ENCODE peak calls at places on chromosomes 16 and 17, in five cellular contexts. X is A549, B is GM12878, H is K562, Z is HepG2. R is an unnamed sample.

GRCh38 chr17:40354191-40355122 is 10.1 kb downstream of the GJD3 start:
- DNase-seq in B (no peak), Z (no peak), X (no peak), H (no peak), R (no peak)

GRCh38 chr16:71564377-71564967 is 12.4 kb downstream of the TAT start:
- DNase-seq in Z (no peak), B (no peak), H (no peak), X (no peak), R (no peak)

GRCh38 chr17:77591231-77591785 is 367.2 kb upstream of the TNRC6C start:
- DNase-seq in X (no peak), Z (no peak), H (no peak), B (no peak), R (no peak)

GRCh38 chr17:48498168-48498840 is 32.5 kb downstream of the HOXB1 start:
- DNase-seq in B (no peak), Z (no peak), X (no peak), H (no peak), R (no peak)

GRCh38 chr16:8972843-8973586 is 9.3 kb upstream of the USP7 start:
- DNase-seq in X (no peak), H (no peak), B (no peak), Z (no peak), R (no peak)

GRCh38 chr16:86566966-86567700 is 504 bp downstream of the FOXC2 start:
- DNase-seq in X (no peak), B (no peak), Z (no peak), H (no peak), R (peak)

GRCh38 chr17:21548236-21548635 is 144.1 kb upstream of the KCNJ18 start:
- DNase-seq in Z (no peak), B (no peak), X (no peak), H (no peak), R (no peak)

GRCh38 chr16:56848056-56848936 is 16.7 kb upstream of the SLC12A3 start:
- DNase-seq in Z (no peak), X (no peak), B (no peak), H (peak), R (peak)

GRCh38 chr17:57466042-57466471 is 209.7 kb downstream of the MSI2 start:
- DNase-seq in Z (no peak), X (no peak), H (no peak), B (no peak), R (no peak)

GRCh38 chr16:84751947-84752346 is 52.1 kb downstream of the USP10 start:
- DNase-seq in X (no peak), H (no peak), Z (no peak), B (peak), R (peak)

GRCh38 chr16:81432899-81433560 is 11.6 kb upstream of the CMIP start:
- DNase-seq in Z (no peak), B (no peak), H (no peak), X (no peak), R (no peak)

GRCh38 chr16:47634126-47634525 is 173.0 kb downstream of the PHKB start:
- DNase-seq in Z (peak), H (no peak), B (no peak), X (no peak), R (no peak)

GRCh38 chr17:42182927-42183734 is 2.1 kb downstream of the HCRT start:
- DNase-seq in X (peak), B (no peak), Z (peak), H (peak), R (peak)

GRCh38 chr16:11161974-11162373 is 94.0 kb downstream of the SOCS1 start:
- DNase-seq in B (no peak), X (no peak), H (no peak), Z (no peak), R (no peak)

GRCh38 chr17:75034236-75034908 is 12.4 kb downstream of the ATP5PD start:
- DNase-seq in H (peak), X (peak), Z (peak), B (peak), R (peak)

GRCh38 chr16:57071840-57072541 is 20.4 kb upstream of the CPNE2 start:
- DNase-seq in X (no peak), H (no peak), B (no peak), Z (no peak), R (peak)

GRCh38 chr17:50550661-50551432 is 3.9 kb downstream of the SPATA20 start:
- DNase-seq in B (no peak), H (peak), Z (peak), X (peak), R (peak)

GRCh38 chr16:85202051-85202601 is 89.9 kb upstream of the CIBAR2 start:
- DNase-seq in H (no peak), X (no peak), B (no peak), Z (no peak), R (no peak)

GRCh38 chr17:62995377-62995885 is 29.4 kb downstream of the TANC2 start:
- DNase-seq in B (no peak), Z (peak), X (peak), H (peak), R (peak)

GRCh38 chr17:6756425-6757012 is 673 bp downstream of the XAF1 start:
- DNase-seq in X (no peak), B (no peak), Z (no peak), H (no peak), R (no peak)

GRCh38 chr16:14302031-14302398 is 230.9 kb downstream of the MRTFB start:
- DNase-seq in B (no peak), X (peak), H (peak), Z (peak), R (peak)

GRCh38 chr16:20002936-20003335 is 70.8 kb downstream of the GPR139 start:
- DNase-seq in B (no peak), X (no peak), H (no peak), Z (no peak), R (no peak)
- H3K4me2 ChIP-seq in B (no peak), X (no peak), H (no peak), Z (no peak), R (no peak)

DNA sequence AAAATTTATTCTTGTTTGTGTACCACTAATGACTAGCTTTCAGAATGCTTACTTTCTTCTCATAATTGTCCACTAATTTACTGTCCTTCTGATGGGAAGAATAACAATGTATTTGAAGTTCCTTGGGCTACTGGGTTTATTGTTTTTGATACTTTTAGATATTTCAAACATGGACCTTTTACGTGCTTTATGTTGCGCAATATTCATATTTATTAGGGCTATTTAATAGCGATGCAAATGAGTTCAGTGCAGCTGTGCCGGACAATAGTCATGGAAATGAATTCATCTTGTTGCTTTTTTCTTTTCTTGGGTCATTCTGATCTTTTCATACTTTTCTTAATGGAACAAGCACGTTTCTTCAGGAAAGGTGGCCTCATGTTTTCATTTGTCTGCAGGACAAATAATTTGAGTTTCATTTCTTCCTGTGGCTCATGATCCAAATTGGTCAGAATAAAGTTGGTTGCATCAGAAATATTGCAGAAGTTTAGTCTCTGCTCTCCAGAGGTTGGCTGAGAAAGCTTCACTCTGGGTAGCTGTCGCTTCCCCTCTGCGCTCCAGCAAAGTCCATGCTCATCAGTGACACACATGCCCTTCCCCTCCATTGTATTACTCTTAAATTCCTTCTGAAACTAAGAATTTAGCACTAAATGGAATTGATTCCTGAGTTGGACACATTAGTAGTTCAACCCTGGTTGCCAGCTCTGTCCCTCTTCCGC is 128.8 kb downstream of the PRKCA start:
- DNase-seq in X (no peak), B (no peak), Z (no peak), H (no peak), R (no peak)
- TF ChIP-seq MYC in X (no peak), B (no peak), Z (no peak), H (no peak), R (no peak)

GRCh38 chr17:4393806-4394205 is 27.3 kb upstream of the UBE2G1 start:
- DNase-seq in B (no peak), H (no peak), Z (no peak), X (no peak), R (no peak)
- H3K4me2 ChIP-seq in B (peak), H (no peak), Z (peak), X (no peak), R (no peak)

DNA sequence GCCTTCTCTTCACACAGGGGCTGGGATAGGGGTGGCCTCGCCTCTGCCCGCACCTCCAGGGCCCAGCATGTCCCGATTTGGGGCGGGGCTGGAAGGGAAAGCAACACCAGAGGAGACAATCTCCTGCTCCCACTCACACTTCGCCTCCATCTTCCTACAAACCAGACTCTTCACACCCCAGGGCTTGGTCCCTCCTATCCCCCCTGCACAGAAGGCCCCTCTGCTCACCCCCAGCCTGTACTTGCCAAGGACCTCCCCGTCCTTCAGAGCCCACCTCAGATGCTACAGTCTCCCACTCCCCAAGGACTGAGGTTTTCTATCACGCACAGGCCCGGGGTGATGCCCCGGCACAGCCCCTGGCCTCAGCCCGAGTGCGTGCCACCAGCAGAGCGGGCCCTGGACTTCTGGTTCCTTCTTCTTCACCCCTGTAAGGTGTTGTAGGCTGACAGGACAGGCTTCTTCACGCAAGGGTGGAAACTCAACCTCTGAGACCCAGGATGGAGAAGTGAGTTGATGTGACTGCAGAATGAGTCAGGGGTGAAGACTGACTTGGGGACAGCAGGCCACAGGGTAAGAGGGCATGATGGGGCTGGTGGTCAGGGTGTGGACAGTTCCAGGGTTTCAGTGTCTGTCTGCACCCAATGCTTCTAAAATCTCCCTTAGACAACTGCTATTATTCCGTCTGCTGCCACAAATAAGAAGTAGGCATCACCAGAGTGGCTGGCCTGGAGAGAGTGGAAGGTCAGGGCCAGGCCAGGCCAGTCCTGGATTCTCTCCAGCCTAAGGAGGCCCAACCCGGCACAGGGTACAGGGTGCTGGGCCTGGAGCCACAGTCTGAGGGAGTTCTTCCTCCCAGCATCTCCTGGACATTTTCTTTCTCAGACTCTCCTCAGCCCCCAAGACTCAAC is 2.5 kb downstream of the ITGAE start:
- DNase-seq in B (no peak), H (no peak), Z (no peak), X (no peak), R (no peak)
- TF ChIP-seq MYC in B (no peak), H (no peak), Z (no peak), X (no peak), R (no peak)

GRCh38 chr17:8924595-8924994 is 40.9 kb downstream of the PIK3R5 start:
- DNase-seq in B (peak), Z (no peak), H (no peak), X (no peak), R (no peak)
- H3K4me2 ChIP-seq in B (peak), Z (no peak), H (no peak), X (no peak), R (no peak)

R was measured in endothelial cell of umbilical vein.